ENCODE peak calls at places on chromosome 7, in five cellular contexts. X is IMR-90, D is mesendoderm, V is neuronal stem cell, R is H1. U is an unnamed sample. For H3K36me3, the result is how much of the 10 kb centered on the place peaks cover.

GRCh38 chr7:111312966-111313365 is 222.0 kb downstream of the LRRN3 start:
- DNase-seq in R (no peak), D (peak), X (peak), V (no peak), U (peak)

GRCh38 chr7:3065724-3066143 is 22.1 kb upstream of the CARD11 start:
- DNase-seq in V (peak), X (peak), D (peak), R (peak), U (peak)

GRCh38 chr7:123242467-123243097 is 42.8 kb upstream of the SLC13A1 start:
- DNase-seq in X (no peak), R (no peak), D (no peak), V (no peak), U (peak)

GRCh38 chr7:24574365-24574764 is 1.1 kb downstream of the PALS2 start:
- DNase-seq in V (no peak), R (no peak), X (peak), D (no peak), U (no peak)

GRCh38 chr7:45974540-45975360 is 53.7 kb upstream of the IGFBP3 start:
- DNase-seq in V (no peak), X (no peak), R (no peak), D (no peak), U (no peak)

GRCh38 chr7:39228946-39229345 is 251.2 kb downstream of the POU6F2 start:
- DNase-seq in D (peak), V (no peak), R (no peak), X (peak), U (peak)

GRCh38 chr7:108310351-108310750 is 145.9 kb downstream of the NRCAM start:
- DNase-seq in R (no peak), X (no peak), V (no peak), D (no peak), U (peak)

GRCh38 chr7:32905175-32905662 is 13.7 kb upstream of the KBTBD2 start:
- DNase-seq in D (peak), V (peak), X (peak), R (peak), U (peak)

GRCh38 chr7:30649717-30650116 is 32.5 kb downstream of the CRHR2 start:
- DNase-seq in V (no peak), R (no peak), X (no peak), D (no peak), U (no peak)

GRCh38 chr7:2950578-2950977 is 93.1 kb downstream of the CARD11 start:
- DNase-seq in V (no peak), D (no peak), X (no peak), R (no peak), U (no peak)

GRCh38 chr7:16648551-16648950 is 2.6 kb downstream of the BZW2 start:
- DNase-seq in R (no peak), V (no peak), X (no peak), D (peak), U (no peak)

GRCh38 chr7:116526897-116527296 is 2.1 kb downstream of the CAV1 start:
- DNase-seq in V (no peak), D (no peak), X (no peak), R (no peak), U (peak)

GRCh38 chr7:37141742-37142141 is 306.9 kb downstream of the ELMO1 start:
- DNase-seq in X (no peak), V (no peak), D (no peak), R (no peak), U (no peak)

GRCh38 chr7:19377611-19378339 is 232.6 kb upstream of the FERD3L start:
- DNase-seq in V (no peak), R (no peak), D (no peak), X (peak), U (peak)

GRCh38 chr7:4830176-4830575 is 31.7 kb downstream of the PAPOLB start:
- DNase-seq in D (peak), X (peak), R (peak), V (peak), U (peak)

GRCh38 chr7:98323597-98324322 is 42.3 kb downstream of the BRI3 start:
- DNase-seq in D (peak), X (peak), V (peak), R (peak), U (no peak)

GRCh38 chr7:73329861-73330581 is 2.1 kb downstream of the FKBP6 start:
- DNase-seq in D (no peak), V (no peak), R (no peak), X (peak), U (peak)

GRCh38 chr7:82054544-82054943 is 284.7 kb upstream of the HGF start:
- DNase-seq in X (peak), D (no peak), V (no peak), R (no peak), U (no peak)

GRCh38 chr7:47890606-47891005 is 57.7 kb downstream of the PKD1L1 start:
- DNase-seq in V (no peak), D (no peak), R (no peak), X (no peak), U (no peak)

GRCh38 chr7:71868797-71869196 is 543.3 kb downstream of the CALN1 start:
- DNase-seq in R (no peak), X (no peak), D (peak), V (no peak), U (no peak)

GRCh38 chr7:31073486-31074383 is 21.6 kb downstream of the ADCYAP1R1 start:
- DNase-seq in D (no peak), R (no peak), V (no peak), X (no peak), U (no peak)

GRCh38 chr7:99525713-99526440 is 21.4 kb downstream of the ZKSCAN5 start:
- DNase-seq in R (peak), D (peak), V (no peak), X (no peak), U (no peak)

GRCh38 chr7:29194594-29195417 is at the start of gene CHN2:
- DNase-seq in X (no peak), V (peak), R (peak), D (peak), U (peak)
- H3K23ac ChIP-seq in X (no peak), V (peak), R (no peak), D (peak), U (no peak)

GRCh38 chr7:143382126-143382790 is 1.1 kb downstream of the ZYX start:
- DNase-seq in R (no peak), V (no peak), X (no peak), D (no peak), U (no peak)
- H3K36me3 ChIP-seq in R (under half), V (under half), X (under half), D (under half), U (under half)

DNA sequence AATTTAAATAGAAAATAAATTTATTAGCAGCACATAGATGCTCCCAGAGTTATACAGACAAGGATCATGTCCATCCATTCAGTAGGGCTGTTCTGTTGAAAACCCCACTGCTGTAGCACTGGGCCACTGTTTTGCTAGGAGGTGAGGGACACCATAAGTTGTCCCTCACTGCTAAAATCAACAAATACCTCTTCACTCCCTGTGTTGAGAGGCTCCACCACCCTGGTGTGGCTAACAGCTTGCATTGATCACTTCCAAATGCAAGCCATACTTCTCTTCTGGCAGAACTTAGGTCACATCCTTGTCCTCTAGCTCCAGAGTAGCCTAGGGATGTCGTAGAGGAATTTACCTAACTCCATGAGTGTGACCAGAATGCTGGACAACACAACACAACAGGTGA is 55.4 kb downstream of the MDFIC start:
- DNase-seq in D (peak), X (no peak), R (no peak), V (no peak), U (no peak)
- H3K23ac ChIP-seq in D (no peak), X (peak), R (no peak), V (no peak), U (no peak)

DNA sequence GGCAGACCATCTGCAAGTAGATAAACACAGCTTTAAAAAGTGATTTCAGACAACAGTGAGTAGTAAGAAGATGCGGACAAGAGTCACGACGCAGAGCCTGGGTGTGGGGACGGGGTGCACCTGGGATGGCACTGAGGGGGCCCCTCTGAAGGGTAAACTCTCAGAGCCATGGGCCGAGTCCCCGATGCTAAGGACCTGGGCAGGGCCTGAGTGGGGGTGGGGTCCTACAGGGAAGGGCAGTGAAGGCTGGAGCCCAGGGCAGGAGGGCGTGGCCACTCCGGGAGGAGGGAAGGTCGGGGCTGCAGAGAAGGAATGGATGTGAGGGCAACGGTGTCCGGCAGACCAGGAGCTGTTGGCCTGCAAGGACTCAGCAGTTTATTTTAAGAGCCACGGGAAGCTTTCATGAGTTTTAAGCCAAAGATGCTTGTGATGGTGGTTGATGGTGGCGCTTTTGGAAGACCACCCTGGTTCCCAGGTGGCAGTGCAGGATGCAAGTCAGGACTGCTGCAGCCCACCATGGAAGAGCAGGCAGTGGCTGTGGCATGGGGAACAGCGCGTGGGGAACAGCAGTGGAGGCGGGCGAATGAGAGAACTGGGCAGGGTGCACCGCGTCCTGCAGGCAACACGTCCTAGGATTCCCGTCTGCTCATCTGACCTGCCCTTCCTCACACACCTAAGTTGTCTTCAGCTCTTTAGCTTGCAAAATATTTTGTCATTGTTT is 296.8 kb downstream of the DNAJB6 start:
- DNase-seq in X (no peak), R (no peak), V (no peak), D (no peak), U (no peak)
- H3K36me3 ChIP-seq in X (under half), R (under half), V (half or more), D (under half), U (under half)

GRCh38 chr7:137635132-137635531 is 211.6 kb downstream of the DGKI start:
- DNase-seq in D (no peak), X (no peak), V (no peak), R (no peak), U (no peak)
- H3K23ac ChIP-seq in D (no peak), X (no peak), V (no peak), R (no peak), U (no peak)

DNA sequence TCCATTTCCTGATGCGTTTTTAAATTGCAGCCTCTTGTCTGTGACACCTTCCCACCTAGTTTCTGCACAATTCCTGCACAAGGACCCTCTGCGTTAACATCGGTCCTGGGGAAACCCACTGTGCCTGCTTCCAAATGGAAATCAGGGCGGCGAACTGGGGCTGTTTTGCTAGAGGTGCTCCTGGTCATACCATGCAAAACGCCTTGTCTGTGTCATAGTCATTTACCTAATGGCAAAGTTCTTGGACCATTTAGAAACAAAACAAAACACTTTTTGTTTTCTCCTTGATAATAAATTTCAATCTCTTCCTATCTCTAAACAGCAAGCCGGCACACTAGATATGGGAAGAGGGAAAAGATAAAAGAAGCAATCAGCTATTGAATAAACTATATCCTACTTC is 206.9 kb upstream of the KLF14 start:
- DNase-seq in X (no peak), V (no peak), D (no peak), R (no peak), U (no peak)
- H3K36me3 ChIP-seq in X (under half), V (under half), D (under half), R (under half), U (under half)

DNA sequence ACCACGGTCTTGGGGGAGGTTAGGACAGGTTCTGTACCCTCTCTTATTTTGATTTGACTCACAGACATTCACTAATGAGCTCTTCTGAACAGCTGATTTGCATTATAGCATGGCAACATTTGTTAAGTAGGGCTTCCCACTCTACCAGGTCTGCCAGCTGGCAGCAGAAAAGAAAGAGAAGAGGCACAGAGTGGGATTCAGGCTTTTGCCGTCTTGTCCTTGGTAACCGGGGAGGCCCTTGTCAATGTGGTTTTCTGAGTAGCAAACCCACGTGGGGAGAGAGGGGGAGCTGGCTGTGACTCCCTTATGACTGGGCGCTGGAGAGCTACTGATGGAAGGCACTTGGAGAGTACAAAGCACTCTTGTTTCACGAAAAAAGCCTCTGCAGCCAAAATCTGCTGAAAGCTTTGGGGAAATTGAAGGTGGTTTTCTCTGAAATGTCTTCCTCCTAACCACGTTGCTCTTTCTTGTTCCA is 355.3 kb upstream of the GALNT17 start:
- DNase-seq in R (no peak), V (no peak), X (peak), D (no peak), U (no peak)
- H3K23ac ChIP-seq in R (no peak), V (no peak), X (no peak), D (no peak), U (no peak)

GRCh38 chr7:1475991-1476390 is 16.7 kb upstream of the MICALL2 start:
- DNase-seq in V (no peak), R (no peak), X (no peak), D (no peak), U (no peak)
- H3K36me3 ChIP-seq in V (half or more), R (under half), X (half or more), D (under half), U (under half)

U was measured in mesenchymal stem cell.